ENCODE peak calls at places on chromosomes 6 and 20, in four cellular contexts. One of them, this sample, is unnamed.

GRCh38 chr6:11354019-11354418 is 121.6 kb upstream of the NEDD9 start:
- DNase-seq in OCI-LY7: no peak
- DNase-seq in Calu3: no peak
- DNase-seq in IMR-90: peak
- DNase-seq in this sample: peak

GRCh38 chr20:9467995-9468394 is 46.4 kb upstream of the LAMP5 start:
- DNase-seq in Calu3: peak
- DNase-seq in OCI-LY7: peak
- DNase-seq in IMR-90: no peak
- DNase-seq in this sample: no peak

GRCh38 chr6:38713812-38714211 is 1.3 kb upstream of the DNAH8 start:
- DNase-seq in OCI-LY7: no peak
- DNase-seq in IMR-90: no peak
- DNase-seq in Calu3: no peak
- DNase-seq in this sample: no peak

GRCh38 chr6:137872071-137872470 is 5.0 kb downstream of the TNFAIP3 start:
- DNase-seq in IMR-90: peak
- DNase-seq in Calu3: no peak
- DNase-seq in OCI-LY7: no peak
- DNase-seq in this sample: no peak

GRCh38 chr6:69179681-69180080 is 544.6 kb downstream of the ADGRB3 start:
- DNase-seq in IMR-90: no peak
- DNase-seq in OCI-LY7: no peak
- DNase-seq in Calu3: no peak
- DNase-seq in this sample: no peak

GRCh38 chr20:64152906-64153305 is 11.3 kb upstream of the MYT1 start:
- DNase-seq in OCI-LY7: no peak
- DNase-seq in Calu3: no peak
- DNase-seq in IMR-90: no peak
- DNase-seq in this sample: no peak

GRCh38 chr6:22764521-22764920 is 195.2 kb downstream of the HDGFL1 start:
- DNase-seq in Calu3: no peak
- DNase-seq in OCI-LY7: no peak
- DNase-seq in IMR-90: peak
- DNase-seq in this sample: peak

GRCh38 chr6:84953401-84953800 is 189.0 kb upstream of the TBX18 start:
- DNase-seq in IMR-90: no peak
- DNase-seq in Calu3: no peak
- DNase-seq in OCI-LY7: no peak
- DNase-seq in this sample: peak

GRCh38 chr6:170347091-170347490 is 40.5 kb downstream of the FAM120B start:
- DNase-seq in IMR-90: peak
- DNase-seq in OCI-LY7: no peak
- DNase-seq in Calu3: no peak
- DNase-seq in this sample: no peak

GRCh38 chr6:115842338-115842737 is 218.4 kb downstream of the FRK start:
- DNase-seq in OCI-LY7: no peak
- DNase-seq in Calu3: no peak
- DNase-seq in IMR-90: no peak
- DNase-seq in this sample: no peak

GRCh38 chr6:54802775-54803631 is 43.6 kb upstream of the FAM83B start:
- DNase-seq in IMR-90: peak
- DNase-seq in OCI-LY7: no peak
- DNase-seq in Calu3: peak
- DNase-seq in this sample: peak

GRCh38 chr6:30399390-30400058 is 54.6 kb downstream of the RPP21 start:
- DNase-seq in Calu3: no peak
- DNase-seq in OCI-LY7: no peak
- DNase-seq in IMR-90: peak
- DNase-seq in this sample: no peak

GRCh38 chr20:61682998-61683681 is 382.5 kb downstream of the TAF4 start:
- DNase-seq in Calu3: no peak
- DNase-seq in OCI-LY7: no peak
- DNase-seq in IMR-90: peak
- DNase-seq in this sample: no peak

GRCh38 chr20:4227085-4227821 is 211.9 kb upstream of the RNF24 start:
- DNase-seq in IMR-90: peak
- DNase-seq in OCI-LY7: peak
- DNase-seq in Calu3: peak
- DNase-seq in this sample: peak

GRCh38 chr6:111841822-111842221 is 31.4 kb downstream of the FYN start:
- DNase-seq in OCI-LY7: peak
- DNase-seq in Calu3: peak
- DNase-seq in IMR-90: peak
- DNase-seq in this sample: peak

GRCh38 chr20:64049060-64049886 is at the start of gene SOX18:
- DNase-seq in OCI-LY7: no peak
- DNase-seq in IMR-90: peak
- DNase-seq in Calu3: peak
- DNase-seq in this sample: peak

GRCh38 chr6:73308712-73309533 is 45.2 kb downstream of the DPPA5 start:
- DNase-seq in OCI-LY7: peak
- DNase-seq in IMR-90: no peak
- DNase-seq in Calu3: peak
- DNase-seq in this sample: peak

GRCh38 chr6:155510879-155511278 is 55.2 kb upstream of the NOX3 start:
- DNase-seq in OCI-LY7: no peak
- DNase-seq in Calu3: no peak
- DNase-seq in IMR-90: peak
- DNase-seq in this sample: no peak

GRCh38 chr20:53870426-53871199 is 199.8 kb downstream of the BCAS1 start:
- DNase-seq in IMR-90: no peak
- DNase-seq in OCI-LY7: peak
- DNase-seq in Calu3: peak
- DNase-seq in this sample: no peak

GRCh38 chr20:44083220-44083933 is 103.6 kb downstream of the JPH2 start:
- DNase-seq in OCI-LY7: no peak
- DNase-seq in Calu3: peak
- DNase-seq in IMR-90: peak
- DNase-seq in this sample: peak

GRCh38 chr6:52994789-52995078 is 350 bp downstream of the GSTA4 start:
- DNase-seq in IMR-90: peak
- DNase-seq in Calu3: peak
- DNase-seq in OCI-LY7: peak
- DNase-seq in this sample: no peak

GRCh38 chr6:52995913-52996685 is 1.0 kb upstream of the GSTA4 start:
- DNase-seq in OCI-LY7: peak
- DNase-seq in IMR-90: peak
- DNase-seq in Calu3: peak
- DNase-seq in this sample: peak

GRCh38 chr6:52993461-52993860 is 1.6 kb downstream of the GSTA4 start:
- DNase-seq in Calu3: no peak
- DNase-seq in OCI-LY7: no peak
- DNase-seq in IMR-90: no peak
- DNase-seq in this sample: peak

GRCh38 chr6:52992980-52993379 is 2.1 kb downstream of the GSTA4 start:
- DNase-seq in OCI-LY7: no peak
- DNase-seq in Calu3: no peak
- DNase-seq in IMR-90: peak
- DNase-seq in this sample: peak

DNA sequence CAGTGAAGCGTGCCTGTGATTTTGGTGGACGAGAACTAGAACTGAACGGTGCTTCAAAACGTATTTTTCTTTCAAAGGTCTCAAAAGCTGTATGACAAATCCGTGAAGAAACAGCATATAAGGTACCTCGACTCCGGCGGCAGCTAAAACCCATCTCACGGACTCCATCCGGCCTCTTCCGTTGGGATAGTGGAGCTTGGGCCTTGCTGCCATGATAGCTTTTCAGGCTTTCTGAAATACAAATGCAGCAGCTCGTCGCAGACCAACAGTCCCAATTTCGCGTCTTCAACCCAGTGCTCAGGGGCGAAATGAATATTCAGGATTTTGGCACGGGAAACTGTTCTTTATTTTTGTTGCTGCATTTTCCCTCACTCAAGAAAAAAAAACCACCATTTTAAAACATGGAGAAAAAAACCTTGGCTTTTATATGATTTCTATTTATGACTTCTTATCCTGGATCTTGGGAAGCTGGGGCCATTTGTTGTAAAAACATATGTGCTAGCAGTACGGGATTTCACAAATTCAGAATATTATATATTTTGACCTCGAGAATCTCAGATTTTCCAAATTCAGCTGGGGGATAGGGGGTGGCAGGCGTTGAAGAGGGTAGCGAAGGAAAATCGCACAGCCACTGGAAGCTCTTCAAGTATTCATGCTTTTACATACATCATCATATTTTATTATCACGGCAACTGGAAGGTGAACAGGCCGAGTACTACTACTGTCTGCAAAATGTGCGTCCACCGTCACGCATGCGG is 874 bp downstream of the GSTA4 start:
- DNase-seq in OCI-LY7: no peak
- DNase-seq in Calu3: no peak
- DNase-seq in IMR-90: peak
- DNase-seq in this sample: peak
- TF ChIP-seq CTCF in OCI-LY7: no peak
- TF ChIP-seq CTCF in Calu3: no peak
- TF ChIP-seq CTCF in IMR-90: no peak
- TF ChIP-seq CTCF in this sample: no peak

DNA sequence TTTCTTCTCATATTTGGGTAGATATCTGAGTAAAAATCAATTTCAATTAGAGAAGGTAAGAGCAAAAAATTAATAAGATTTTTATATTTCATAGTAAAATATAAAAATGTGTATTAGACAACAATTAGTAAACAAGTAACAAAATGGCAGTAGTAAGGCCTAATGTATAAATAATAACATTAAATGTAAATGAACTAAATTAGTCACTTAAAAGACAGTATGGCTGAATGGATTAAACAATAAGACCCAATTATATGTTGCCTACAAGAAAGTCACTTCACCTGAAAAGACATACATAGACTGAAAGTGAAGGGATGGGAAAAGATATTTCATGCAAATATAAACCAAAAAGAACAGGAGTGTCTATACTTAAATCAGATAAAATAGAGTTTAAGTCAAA is 147.6 kb downstream of the TRMT11 start:
- DNase-seq in IMR-90: no peak
- DNase-seq in OCI-LY7: no peak
- DNase-seq in Calu3: no peak
- DNase-seq in this sample: no peak
- TF ChIP-seq CTCF in IMR-90: no peak
- TF ChIP-seq CTCF in OCI-LY7: no peak
- TF ChIP-seq CTCF in Calu3: no peak
- TF ChIP-seq CTCF in this sample: no peak

GRCh38 chr20:37898301-37899104 is 4.4 kb upstream of the VSTM2L start:
- DNase-seq in IMR-90: peak
- DNase-seq in Calu3: no peak
- DNase-seq in OCI-LY7: no peak
- DNase-seq in this sample: no peak

GRCh38 chr20:37893566-37894241 is 9.2 kb upstream of the VSTM2L start:
- DNase-seq in Calu3: no peak
- DNase-seq in OCI-LY7: no peak
- DNase-seq in IMR-90: no peak
- DNase-seq in this sample: no peak

GRCh38 chr20:37899105-37900045 is 3.6 kb upstream of the VSTM2L start:
- DNase-seq in Calu3: no peak
- DNase-seq in IMR-90: no peak
- DNase-seq in OCI-LY7: no peak
- DNase-seq in this sample: no peak

GRCh38 chr20:37894454-37894853 is 8.5 kb upstream of the VSTM2L start:
- DNase-seq in IMR-90: no peak
- DNase-seq in Calu3: no peak
- DNase-seq in OCI-LY7: no peak
- DNase-seq in this sample: no peak

GRCh38 chr20:37897008-37897548 is 5.8 kb upstream of the VSTM2L start:
- DNase-seq in IMR-90: no peak
- DNase-seq in Calu3: no peak
- DNase-seq in OCI-LY7: peak
- DNase-seq in this sample: peak
- TF ChIP-seq CTCF in IMR-90: no peak
- TF ChIP-seq CTCF in Calu3: no peak
- TF ChIP-seq CTCF in OCI-LY7: peak
- TF ChIP-seq CTCF in this sample: peak

DNA sequence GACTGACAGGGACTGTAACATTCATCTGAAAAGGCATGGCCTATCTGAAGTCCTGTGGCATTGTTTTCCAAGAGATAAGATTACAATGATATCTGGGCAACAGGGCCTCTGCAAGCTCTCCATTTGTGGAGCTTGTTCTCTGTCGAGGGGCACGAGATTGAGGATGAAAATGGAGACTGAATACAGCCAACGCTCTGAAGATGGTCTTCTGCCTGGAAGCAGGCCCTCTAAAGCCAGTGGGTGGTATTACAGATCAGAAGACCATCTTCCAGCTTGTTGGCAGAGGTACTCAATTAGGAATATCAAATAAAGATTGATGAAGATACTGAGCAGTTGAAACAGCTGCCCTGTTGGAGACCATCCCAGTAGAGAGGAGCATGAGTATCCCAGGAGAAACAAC is 288.2 kb downstream of the CENPW start:
- DNase-seq in Calu3: no peak
- DNase-seq in IMR-90: no peak
- DNase-seq in OCI-LY7: peak
- DNase-seq in this sample: no peak
- TF ChIP-seq CTCF in Calu3: no peak
- TF ChIP-seq CTCF in IMR-90: no peak
- TF ChIP-seq CTCF in OCI-LY7: peak
- TF ChIP-seq CTCF in this sample: peak

GRCh38 chr20:46681032-46681854 is 8.0 kb downstream of the TP53RK start:
- DNase-seq in IMR-90: peak
- DNase-seq in Calu3: peak
- DNase-seq in OCI-LY7: peak
- DNase-seq in this sample: peak
- TF ChIP-seq CTCF in IMR-90: peak
- TF ChIP-seq CTCF in Calu3: peak
- TF ChIP-seq CTCF in OCI-LY7: peak
- TF ChIP-seq CTCF in this sample: peak

GRCh38 chr6:166708466-166708865 is 81.4 kb upstream of the RPS6KA2 start:
- DNase-seq in IMR-90: no peak
- DNase-seq in OCI-LY7: no peak
- DNase-seq in Calu3: no peak
- DNase-seq in this sample: no peak

GRCh38 chr6:166710084-166710483 is 83.0 kb upstream of the RPS6KA2 start:
- DNase-seq in Calu3: no peak
- DNase-seq in IMR-90: peak
- DNase-seq in OCI-LY7: no peak
- DNase-seq in this sample: no peak

GRCh38 chr6:166705070-166705469 is 78.0 kb upstream of the RPS6KA2 start:
- DNase-seq in Calu3: no peak
- DNase-seq in IMR-90: no peak
- DNase-seq in OCI-LY7: no peak
- DNase-seq in this sample: no peak

GRCh38 chr6:166704171-166704570 is 77.1 kb upstream of the RPS6KA2 start:
- DNase-seq in OCI-LY7: no peak
- DNase-seq in IMR-90: no peak
- DNase-seq in Calu3: no peak
- DNase-seq in this sample: no peak

GRCh38 chr6:166707045-166707444 is 80.0 kb upstream of the RPS6KA2 start:
- DNase-seq in IMR-90: peak
- DNase-seq in Calu3: peak
- DNase-seq in OCI-LY7: no peak
- DNase-seq in this sample: peak
- TF ChIP-seq CTCF in IMR-90: peak
- TF ChIP-seq CTCF in Calu3: peak
- TF ChIP-seq CTCF in OCI-LY7: no peak
- TF ChIP-seq CTCF in this sample: peak